ENCODE peak calls at places on chromosomes 16 and 17, in eight cellular contexts. N, P, H, B, K, J, V and U are unnamed samples.
A peak's percentile ranks its signal among the peaks of the same experiment; 100 is the strongest.

GRCh38 chr16:52496051-52496876 is 50.7 kb downstream of the TOX3 start:
- DNase-seq in B (no peak), K (no peak), P (peak; percentile 97), H (no peak), N (no peak), J (no peak), V (no peak), U (no peak)

GRCh38 chr17:13787636-13788035 is 185.9 kb upstream of the HS3ST3A1 start:
- DNase-seq in H (no peak), N (no peak), P (no peak), J (no peak), K (no peak), V (no peak), B (no peak), U (no peak)

GRCh38 chr17:66138120-66138519 is 53.8 kb downstream of the CEP112 start:
- DNase-seq in B (no peak), H (no peak), K (no peak), V (no peak), N (no peak), J (no peak), P (no peak), U (no peak)

GRCh38 chr16:24700549-24701392 is 28.7 kb upstream of the TNRC6A start:
- DNase-seq in H (peak; percentile 66), V (peak; percentile 58), K (peak; percentile 96), J (peak; percentile 96), N (peak; percentile 46), P (peak; percentile 60), B (peak; percentile 60), U (no peak)

GRCh38 chr17:80621335-80622169 is 76.9 kb downstream of the RPTOR start:
- DNase-seq in N (no peak), K (no peak), J (no peak), B (no peak), P (no peak), H (no peak), V (no peak), U (no peak)

GRCh38 chr17:17109231-17109630 is 67.0 kb downstream of the MPRIP start:
- DNase-seq in H (no peak), B (peak; percentile 59), V (no peak), N (peak; percentile 47), P (no peak), J (no peak), K (no peak), U (no peak)

GRCh38 chr16:68283840-68284595 is 19.7 kb downstream of the SLC7A6 start:
- DNase-seq in N (no peak), H (no peak), P (no peak), V (no peak), J (no peak), B (no peak), K (no peak), U (no peak)

GRCh38 chr16:57042157-57043111 is 49.9 kb upstream of the CPNE2 start:
- DNase-seq in V (no peak), H (no peak), P (no peak), N (no peak), B (peak; percentile 31), K (no peak), J (no peak), U (no peak)

GRCh38 chr17:8015236-8015956 is 13.0 kb downstream of the GUCY2D start:
- DNase-seq in V (no peak), K (no peak), H (no peak), B (no peak), P (no peak), J (peak; percentile 45), N (no peak), U (no peak)

GRCh38 chr16:46607529-46607928 is 13.7 kb downstream of the SHCBP1 start:
- DNase-seq in H (no peak), N (no peak), K (no peak), J (no peak), B (no peak), V (no peak), P (peak; percentile 55), U (no peak)

GRCh38 chr17:3914319-3914685 is 2.0 kb downstream of the P2RX1 start:
- DNase-seq in J (no peak), P (no peak), B (peak; percentile 78), H (no peak), K (no peak), N (peak; percentile 43), V (no peak), U (no peak)

GRCh38 chr17:30246460-30246859 is 11.0 kb upstream of the SLC6A4 start:
- DNase-seq in P (no peak), N (no peak), V (no peak), K (no peak), J (no peak), B (no peak), H (no peak), U (no peak)

GRCh38 chr17:49993423-49994037 is 1.5 kb downstream of the DLX3 start:
- DNase-seq in V (no peak), N (peak; percentile 43), J (no peak), K (no peak), B (no peak), H (no peak), P (no peak), U (no peak)

GRCh38 chr16:11309895-11310633 is 28.9 kb upstream of the PRM1 start:
- DNase-seq in H (no peak), J (no peak), V (no peak), K (no peak), N (no peak), B (no peak), P (peak; percentile 86), U (no peak)

GRCh38 chr16:11306997-11307638 is 26.0 kb upstream of the PRM1 start:
- DNase-seq in V (no peak), N (no peak), K (no peak), B (no peak), H (no peak), J (no peak), P (peak; percentile 98), U (no peak)

GRCh38 chr16:11307639-11308492 is 26.7 kb upstream of the PRM1 start:
- DNase-seq in J (no peak), H (no peak), N (no peak), K (no peak), B (no peak), P (no peak), V (no peak), U (no peak)

GRCh38 chr16:11310634-11310977 is 29.5 kb upstream of the PRM1 start:
- DNase-seq in K (no peak), P (no peak), N (no peak), J (no peak), V (no peak), B (no peak), H (no peak), U (no peak)

GRCh38 chr16:11308493-11309283 is 27.6 kb upstream of the PRM1 start:
- DNase-seq in V (no peak), K (no peak), N (no peak), H (no peak), P (peak; percentile 87), B (peak; percentile 52), J (no peak), U (no peak)
- H3K4me3 ChIP-seq in V (no peak overlapping the region), K (no peak overlapping the region), N (no peak overlapping the region), H (no peak overlapping the region), P (no peak overlapping the region), B (no peak overlapping the region), J (no peak overlapping the region), U (no peak overlapping the region)

GRCh38 chr16:81855552-81856153 is 76.6 kb downstream of the PLCG2 start:
- DNase-seq in V (no peak), H (no peak), B (no peak), K (no peak), P (no peak), N (no peak), J (no peak), U (no peak)
- TF ChIP-seq POLR2AphosphoS5 in V (no peak), H (no peak), B (no peak), K (no peak), P (no peak), N (no peak), J (no peak), U (no peak)

DNA sequence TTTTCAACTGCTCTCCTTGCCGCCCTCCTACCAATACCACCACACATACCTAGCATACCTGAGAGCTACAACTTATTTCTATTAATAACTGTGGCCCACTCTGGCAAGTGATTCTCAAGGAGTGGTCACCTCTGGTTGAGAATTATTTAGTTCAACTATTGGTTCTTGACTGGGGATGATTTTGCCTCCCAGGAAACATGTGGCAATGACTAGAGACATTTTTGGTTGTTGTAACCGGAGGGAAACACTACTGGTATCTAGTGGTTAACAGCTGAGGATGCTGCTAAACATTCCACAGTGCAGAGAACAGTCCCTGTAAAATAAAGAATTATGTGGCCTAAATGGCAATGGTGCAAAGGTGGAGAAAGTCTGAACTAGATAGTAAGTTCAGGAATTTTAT is 96.7 kb downstream of the TRIM37 start:
- DNase-seq in H (no peak), V (no peak), N (no peak), J (no peak), B (no peak), K (no peak), P (no peak), U (no peak)
- H3K4me1 ChIP-seq in H (no peaks in the 10 kb centered on the region), V (no peaks in the 10 kb centered on the region), N (no peaks in the 10 kb centered on the region), J (no peaks in the 10 kb centered on the region), B (no peaks in the 10 kb centered on the region), K (no peaks in the 10 kb centered on the region), P (no peaks in the 10 kb centered on the region), U (no peaks in the 10 kb centered on the region)

GRCh38 chr17:32111141-32111771 is 31.0 kb upstream of the RHOT1 start:
- DNase-seq in V (peak; percentile 39), K (no peak), H (peak; percentile 58), N (peak; percentile 61), B (peak; percentile 33), P (peak; percentile 52), J (peak; percentile 82), U (peak; percentile 75)
- H3K4me3 ChIP-seq in V (no peak overlapping the region), K (peak overlapping the region; percentile 2), H (no peak overlapping the region), N (no peak overlapping the region), B (no peak overlapping the region), P (no peak overlapping the region), J (no peak overlapping the region), U (no peak overlapping the region)

DNA sequence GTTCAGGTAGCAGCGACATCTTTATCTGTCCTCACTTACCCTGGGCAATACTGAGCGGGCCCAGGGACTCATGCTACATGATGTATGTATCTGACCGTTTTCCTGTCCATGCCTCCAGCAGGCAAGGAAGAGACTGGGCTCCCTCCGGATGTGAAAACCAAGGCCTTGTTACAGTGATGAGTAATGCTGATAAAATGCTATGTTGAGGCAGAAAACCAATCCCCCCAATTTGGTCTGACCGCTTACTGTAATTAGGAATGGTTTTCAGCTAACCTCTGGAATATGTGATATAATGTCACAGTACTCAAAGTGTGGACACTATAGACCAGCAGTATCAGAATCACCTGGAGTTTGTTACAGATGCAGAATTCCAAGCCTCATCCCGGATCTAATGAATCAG is 589.9 kb downstream of the HS3ST4 start:
- DNase-seq in V (no peak), J (no peak), P (no peak), H (no peak), K (peak; percentile 72), B (no peak), N (no peak), U (no peak)
- TF ChIP-seq POLR2AphosphoS5 in V (no peak), J (no peak), P (no peak), H (no peak), K (no peak), B (no peak), N (no peak), U (no peak)